ENCODE peak calls at places on chromosomes 6 and 20, in four cellular contexts. F is tibial artery, K is HCT116, W is heart left ventricle. D is an unnamed sample.
A peak's percentile ranks its signal among the peaks of the same experiment; 100 is the strongest.

GRCh38 chr20:39893013-39893685 is 795.9 kb downstream of the MAFB start:
- DNase-seq in F (no peak), K (no peak), W (no peak), D (no peak)

GRCh38 chr6:80642452-80642851 is 536.0 kb downstream of the BCKDHB start:
- DNase-seq in F (no peak), K (no peak), W (no peak), D (no peak)

GRCh38 chr6:116012966-116013365 is 47.7 kb downstream of the FRK start:
- DNase-seq in F (no peak), K (no peak), W (no peak), D (no peak)

GRCh38 chr20:62952373-62953166 is at the start of gene SLC17A9:
- DNase-seq in F (peak; percentile 70), K (peak; percentile 48), W (peak; percentile 82), D (no peak)

GRCh38 chr6:10939840-10940239 is 53.0 kb downstream of the SYCP2L start:
- DNase-seq in F (no peak), K (no peak), W (no peak), D (no peak)

GRCh38 chr6:148462203-148462602 is 119.6 kb downstream of the SASH1 start:
- DNase-seq in F (no peak), K (no peak), W (no peak), D (no peak)

GRCh38 chr6:27894839-27895762 is 17.1 kb downstream of the OR2B2 start:
- DNase-seq in F (peak; percentile 52), K (peak; percentile 81), W (peak; percentile 63), D (peak; percentile 46)

GRCh38 chr20:64244870-64245603 is 10.5 kb upstream of the PCMTD2 start:
- DNase-seq in F (no peak), K (no peak), W (no peak), D (no peak)

GRCh38 chr20:24658920-24659660 is 189.7 kb downstream of the SYNDIG1 start:
- DNase-seq in F (no peak), K (no peak), W (peak; percentile 47), D (no peak)

GRCh38 chr6:17031961-17032360 is 69.9 kb upstream of the STMND1 start:
- DNase-seq in F (no peak), K (no peak), W (peak; percentile 40), D (no peak)

GRCh38 chr20:53652090-53652858 is 58.6 kb upstream of the ZNF217 start:
- DNase-seq in F (no peak), K (no peak), W (no peak), D (no peak)

GRCh38 chr20:57656821-57657536 is 36.8 kb upstream of the ZBP1 start:
- DNase-seq in F (no peak), K (no peak), W (peak; percentile 15), D (no peak)

GRCh38 chr20:7772376-7772775 is 167.9 kb downstream of the HAO1 start:
- DNase-seq in F (no peak), K (no peak), W (no peak), D (no peak)

GRCh38 chr20:48721324-48722001 is 106.3 kb downstream of the PREX1 start:
- DNase-seq in F (no peak), K (no peak), W (no peak), D (no peak)

GRCh38 chr6:62285612-62286469 is at the start of gene KHDRBS2:
- DNase-seq in F (peak; percentile 70), K (no peak), W (peak; percentile 73), D (peak; percentile 86)

GRCh38 chr20:19382371-19382770 is 169.9 kb downstream of the SLC24A3 start:
- DNase-seq in F (no peak), K (no peak), W (no peak), D (no peak)

GRCh38 chr6:106334646-106335448 is 9.3 kb upstream of the ATG5 start:
- DNase-seq in F (no peak), K (peak; percentile 61), W (peak; percentile 31), D (peak; percentile 15)

GRCh38 chr6:159983641-159984080 is 14.8 kb downstream of the IGF2R start:
- DNase-seq in F (no peak), K (no peak), W (no peak), D (no peak)

GRCh38 chr20:5511930-5512329 is 195.2 kb upstream of the PROKR2 start:
- DNase-seq in F (no peak), K (no peak), W (no peak), D (no peak)

GRCh38 chr6:164109770-164110140 is 695.2 kb downstream of the QKI start:
- DNase-seq in F (peak; percentile 32), K (no peak), W (peak; percentile 80), D (no peak)

GRCh38 chr20:31560900-31561598 is 44.0 kb upstream of the ID1 start:
- DNase-seq in F (peak; percentile 50), K (peak; percentile 91), W (no peak), D (no peak)

GRCh38 chr20:58021481-58021880 is 207.0 kb downstream of the ANKRD60 start:
- DNase-seq in F (peak; percentile 56), K (no peak), W (peak; percentile 50), D (no peak)

GRCh38 chr6:162090734-162091133 is 636.8 kb downstream of the PRKN start:
- DNase-seq in F (no peak), K (no peak), W (no peak), D (no peak)

GRCh38 chr6:121436966-121437756 is 1.7 kb downstream of the GJA1 start:
- DNase-seq in F (peak; percentile 61), K (no peak), W (peak; percentile 66), D (peak; percentile 55)

GRCh38 chr6:137234505-137234863 is 15.3 kb upstream of the IFNGR1 start:
- DNase-seq in F (no peak), K (no peak), W (no peak), D (no peak)

GRCh38 chr6:113281014-113281810 is 575.9 kb upstream of the MARCKS start:
- DNase-seq in F (no peak), K (no peak), W (no peak), D (no peak)

GRCh38 chr20:58651823-58652605 is 931 bp downstream of the STX16 start:
- DNase-seq in F (peak; percentile 32), K (no peak), W (peak; percentile 49), D (no peak)

GRCh38 chr20:51329845-51330244 is 212.7 kb downstream of the NFATC2 start:
- DNase-seq in F (no peak), K (no peak), W (no peak), D (no peak)

GRCh38 chr6:34688956-34689355 is 7.6 kb downstream of the ILRUN start:
- DNase-seq in F (no peak), K (no peak), W (no peak), D (no peak)

GRCh38 chr20:25984933-25985332 is 288.3 kb upstream of the ZNF337 start:
- DNase-seq in F (no peak), K (no peak), W (peak; percentile 58), D (no peak)

GRCh38 chr6:116764961-116765841 is at the start of gene FAM162B:
- DNase-seq in F (no peak), K (no peak), W (peak; percentile 72), D (peak; percentile 57)

GRCh38 chr20:47280668-47281067 is 75.8 kb downstream of the ZMYND8 start:
- DNase-seq in F (no peak), K (no peak), W (no peak), D (no peak)

GRCh38 chr20:57210054-57210910 is 56.2 kb downstream of the BMP7 start:
- DNase-seq in F (no peak), K (no peak), W (no peak), D (no peak)

GRCh38 chr6:77180367-77180766 is 282.9 kb downstream of the HTR1B start:
- DNase-seq in F (no peak), K (no peak), W (no peak), D (no peak)

GRCh38 chr6:41657131-41658094 is 19.1 kb downstream of the MDFI start:
- DNase-seq in F (no peak), K (no peak), W (no peak), D (no peak)

GRCh38 chr6:38708483-38708882 is 5.5 kb upstream of the GLO1 start:
- DNase-seq in F (no peak), K (no peak), W (no peak), D (no peak)

GRCh38 chr6:87756858-87757257 is 54.8 kb upstream of the AKIRIN2 start:
- DNase-seq in F (peak; percentile 32), K (no peak), W (peak; percentile 30), D (no peak)

GRCh38 chr20:15594296-15594695 is 979.0 kb downstream of the KIF16B start:
- DNase-seq in F (no peak), K (no peak), W (no peak), D (no peak)

GRCh38 chr20:4573564-4574355 is 147.9 kb upstream of the PRND start:
- DNase-seq in F (no peak), K (no peak), W (no peak), D (no peak)

GRCh38 chr6:64012351-64013060 is 376.9 kb downstream of the PHF3 start:
- DNase-seq in F (no peak), K (no peak), W (no peak), D (peak; percentile 28)
- TF ChIP-seq CTCF in F (no peak), K (peak; percentile 30), W (no peak), D (peak; percentile 83)

GRCh38 chr6:107656883-107657282 is 167.0 kb downstream of the SOBP start:
- DNase-seq in F (no peak), K (no peak), W (no peak), D (no peak)

GRCh38 chr6:107653861-107654394 is 164.0 kb downstream of the SOBP start:
- DNase-seq in F (no peak), K (no peak), W (no peak), D (no peak)

GRCh38 chr6:107654736-107655135 is 164.8 kb downstream of the SOBP start:
- DNase-seq in F (no peak), K (no peak), W (no peak), D (no peak)

GRCh38 chr6:107656381-107656780 is 166.5 kb downstream of the SOBP start:
- DNase-seq in F (no peak), K (no peak), W (no peak), D (no peak)

DNA sequence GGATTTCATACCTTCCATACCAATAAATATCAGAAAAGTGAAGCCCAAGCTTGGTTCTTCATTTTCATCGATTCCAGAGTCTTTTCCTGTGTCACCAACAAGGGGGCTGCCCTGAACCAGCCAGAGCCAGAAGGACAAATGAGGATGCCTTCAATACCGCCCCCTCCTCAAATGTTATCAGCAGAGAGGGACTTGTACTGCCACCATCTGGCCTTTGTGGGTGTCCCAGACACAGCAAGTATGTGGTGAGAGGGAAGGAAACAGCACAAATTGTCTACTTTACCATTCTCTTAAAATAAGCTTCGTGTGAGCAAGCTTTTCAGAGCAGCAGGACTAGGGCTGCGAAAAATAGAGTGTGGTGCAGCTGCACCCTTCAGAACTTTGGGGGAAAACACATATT is 165.3 kb downstream of the SOBP start:
- DNase-seq in F (no peak), K (no peak), W (no peak), D (no peak)
- TF ChIP-seq CTCF in F (no peak), K (peak; percentile 54), W (no peak), D (peak; percentile 60)

GRCh38 chr20:32790751-32791057 is 28.5 kb downstream of the DNMT3B start:
- DNase-seq in F (no peak), K (no peak), W (no peak), D (no peak)

GRCh38 chr20:32792316-32792715 is 27.4 kb upstream of the MAPRE1 start:
- DNase-seq in F (no peak), K (no peak), W (no peak), D (peak; percentile 52)

GRCh38 chr20:32789896-32790750 is 27.9 kb downstream of the DNMT3B start:
- DNase-seq in F (peak; percentile 71), K (no peak), W (peak; percentile 75), D (peak; percentile 90)

GRCh38 chr20:32796383-32797159 is 23.2 kb upstream of the MAPRE1 start:
- DNase-seq in F (no peak), K (no peak), W (no peak), D (no peak)

GRCh38 chr20:32793059-32793458 is 26.7 kb upstream of the MAPRE1 start:
- DNase-seq in F (no peak), K (no peak), W (no peak), D (no peak)
- TF ChIP-seq CTCF in F (no peak), K (no peak), W (no peak), D (peak; percentile 39)

GRCh38 chr6:157550114-157550989 is 169.4 kb downstream of the ZDHHC14 start:
- DNase-seq in F (no peak), K (no peak), W (no peak), D (no peak)
- TF ChIP-seq CTCF in F (no peak), K (no peak), W (no peak), D (no peak)

D was measured in neural crest cell.